ENCODE peak calls at places on chromosomes 5 and 9, in ten cellular contexts. S, G, E, R, T, Y, L, K, W and J are unnamed samples.
A peak's percentile ranks its signal among the peaks of the same experiment; 100 is the strongest.

GRCh38 chr5:43207601-43208000 is 15.6 kb downstream of the NIM1K start:
- DNase-seq in S (no peak), G (no peak), E (no peak), R (no peak), T (peak; percentile 77), Y (no peak), L (no peak), K (no peak), W (no peak), J (no peak)

GRCh38 chr5:156051972-156052371 is 275.0 kb upstream of the SGCD start:
- DNase-seq in S (no peak), G (no peak), E (no peak), R (no peak), T (no peak), Y (no peak), L (no peak), K (no peak), W (no peak), J (no peak)

GRCh38 chr5:65482280-65482726 is 583 bp upstream of the ADAMTS6 start:
- DNase-seq in S (no peak), G (no peak), E (no peak), R (peak; percentile 53), T (peak; percentile 58), Y (no peak), L (no peak), K (peak; percentile 28), W (peak; percentile 45), J (no peak)

GRCh38 chr9:122812736-122813135 is 12.8 kb downstream of the OR1K1 start:
- DNase-seq in S (no peak), G (no peak), E (no peak), R (no peak), T (no peak), Y (no peak), L (no peak), K (no peak), W (no peak), J (peak; percentile 8)

GRCh38 chr5:88268414-88269184 is at the start of gene TMEM161B:
- DNase-seq in S (peak; percentile 86), G (peak; percentile 78), E (peak; percentile 95), R (peak; percentile 82), T (peak; percentile 85), Y (peak; percentile 90), L (peak; percentile 90), K (peak; percentile 96), W (peak; percentile 92), J (peak; percentile 92)

GRCh38 chr9:17422994-17423680 is 155.7 kb upstream of the SH3GL2 start:
- DNase-seq in S (peak; percentile 35), G (no peak), E (no peak), R (peak; percentile 19), T (peak; percentile 36), Y (no peak), L (no peak), K (peak; percentile 19), W (no peak), J (no peak)

GRCh38 chr9:120312031-120312430 is 267.9 kb downstream of the CDK5RAP2 start:
- DNase-seq in S (no peak), G (no peak), E (no peak), R (no peak), T (no peak), Y (no peak), L (no peak), K (no peak), W (no peak), J (no peak)

GRCh38 chr5:160537940-160538339 is 116.3 kb downstream of the PTTG1 start:
- DNase-seq in S (no peak), G (no peak), E (no peak), R (no peak), T (no peak), Y (no peak), L (no peak), K (no peak), W (no peak), J (no peak)